ENCODE peak calls at places on chromosomes 4 and X, in nine cellular contexts. One of them, this sample, is unnamed.

GRCh38 chr4:71406459-71406963 is 67.7 kb downstream of the SLC4A4 start:
- DNase-seq in AG04449: no peak
- DNase-seq in A549: no peak
- DNase-seq in NCI-H1417: no peak
- DNase-seq in Caki2: peak; percentile 39
- DNase-seq in prostate gland: no peak
- DNase-seq in activated naive CD4-positive, alpha-beta T cell treated with anti-CD3 and anti-CD28 coated beads, Interleukin-2, amount 50 U/mL, for 16 hours: no peak
- DNase-seq in IMR-90: peak; percentile 77
- DNase-seq in hypothalamus: no peak
- DNase-seq in this sample: no peak

GRCh38 chr4:187558391-187558790 is 437.2 kb upstream of the ZFP42 start:
- DNase-seq in IMR-90: peak; percentile 48
- DNase-seq in A549: no peak
- DNase-seq in hypothalamus: no peak
- DNase-seq in NCI-H1417: no peak
- DNase-seq in AG04449: no peak
- DNase-seq in Caki2: no peak
- DNase-seq in activated naive CD4-positive, alpha-beta T cell treated with anti-CD3 and anti-CD28 coated beads, Interleukin-2, amount 50 U/mL, for 16 hours: no peak
- DNase-seq in prostate gland: no peak
- DNase-seq in this sample: no peak

GRCh38 chr4:147714575-147715401 is 17.1 kb upstream of the ARHGAP10 start:
- DNase-seq in hypothalamus: no peak
- DNase-seq in AG04449: peak; percentile 80
- DNase-seq in Caki2: no peak
- DNase-seq in A549: no peak
- DNase-seq in prostate gland: no peak
- DNase-seq in NCI-H1417: no peak
- DNase-seq in activated naive CD4-positive, alpha-beta T cell treated with anti-CD3 and anti-CD28 coated beads, Interleukin-2, amount 50 U/mL, for 16 hours: no peak
- DNase-seq in IMR-90: peak; percentile 90
- DNase-seq in this sample: peak; percentile 40

GRCh38 chrX:70922776-70923473 is 8.0 kb downstream of the SLC7A3 start:
- DNase-seq in activated naive CD4-positive, alpha-beta T cell treated with anti-CD3 and anti-CD28 coated beads, Interleukin-2, amount 50 U/mL, for 16 hours: no peak
- DNase-seq in AG04449: no peak
- DNase-seq in prostate gland: no peak
- DNase-seq in hypothalamus: no peak
- DNase-seq in NCI-H1417: no peak
- DNase-seq in IMR-90: no peak
- DNase-seq in Caki2: no peak
- DNase-seq in A549: no peak
- DNase-seq in this sample: no peak

GRCh38 chr4:3489451-3489962 is 26.4 kb downstream of the DOK7 start:
- DNase-seq in AG04449: no peak
- DNase-seq in NCI-H1417: no peak
- DNase-seq in prostate gland: no peak
- DNase-seq in IMR-90: no peak
- DNase-seq in Caki2: no peak
- DNase-seq in activated naive CD4-positive, alpha-beta T cell treated with anti-CD3 and anti-CD28 coated beads, Interleukin-2, amount 50 U/mL, for 16 hours: no peak
- DNase-seq in A549: peak; percentile 38
- DNase-seq in hypothalamus: no peak
- DNase-seq in this sample: no peak

GRCh38 chrX:108437354-108437753 is 868 bp downstream of the COL4A6 start:
- DNase-seq in NCI-H1417: no peak
- DNase-seq in IMR-90: no peak
- DNase-seq in A549: no peak
- DNase-seq in AG04449: no peak
- DNase-seq in activated naive CD4-positive, alpha-beta T cell treated with anti-CD3 and anti-CD28 coated beads, Interleukin-2, amount 50 U/mL, for 16 hours: no peak
- DNase-seq in prostate gland: no peak
- DNase-seq in Caki2: no peak
- DNase-seq in hypothalamus: no peak
- DNase-seq in this sample: no peak

GRCh38 chrX:153909024-153909979 is 4.8 kb downstream of the AVPR2 start:
- DNase-seq in IMR-90: no peak
- DNase-seq in prostate gland: no peak
- DNase-seq in NCI-H1417: peak; percentile 34
- DNase-seq in A549: no peak
- DNase-seq in AG04449: no peak
- DNase-seq in hypothalamus: no peak
- DNase-seq in Caki2: peak; percentile 63
- DNase-seq in activated naive CD4-positive, alpha-beta T cell treated with anti-CD3 and anti-CD28 coated beads, Interleukin-2, amount 50 U/mL, for 16 hours: no peak
- DNase-seq in this sample: no peak

GRCh38 chrX:52852110-52852872 is 15.6 kb downstream of the XAGE3 start:
- DNase-seq in AG04449: no peak
- DNase-seq in IMR-90: peak; percentile 43
- DNase-seq in activated naive CD4-positive, alpha-beta T cell treated with anti-CD3 and anti-CD28 coated beads, Interleukin-2, amount 50 U/mL, for 16 hours: no peak
- DNase-seq in hypothalamus: no peak
- DNase-seq in NCI-H1417: no peak
- DNase-seq in A549: no peak
- DNase-seq in prostate gland: no peak
- DNase-seq in Caki2: no peak
- DNase-seq in this sample: no peak

GRCh38 chrX:96204928-96205327 is 479.7 kb upstream of the DIAPH2 start:
- DNase-seq in Caki2: no peak
- DNase-seq in AG04449: no peak
- DNase-seq in activated naive CD4-positive, alpha-beta T cell treated with anti-CD3 and anti-CD28 coated beads, Interleukin-2, amount 50 U/mL, for 16 hours: no peak
- DNase-seq in A549: no peak
- DNase-seq in NCI-H1417: no peak
- DNase-seq in prostate gland: no peak
- DNase-seq in hypothalamus: no peak
- DNase-seq in IMR-90: no peak
- DNase-seq in this sample: no peak

GRCh38 chr4:130026185-130026584 is 930.2 kb downstream of the C4orf33 start:
- DNase-seq in IMR-90: no peak
- DNase-seq in Caki2: no peak
- DNase-seq in prostate gland: no peak
- DNase-seq in activated naive CD4-positive, alpha-beta T cell treated with anti-CD3 and anti-CD28 coated beads, Interleukin-2, amount 50 U/mL, for 16 hours: no peak
- DNase-seq in A549: no peak
- DNase-seq in hypothalamus: no peak
- DNase-seq in NCI-H1417: peak; percentile 52
- DNase-seq in AG04449: no peak
- DNase-seq in this sample: no peak

GRCh38 chr4:186584912-186585311 is 29.5 kb upstream of the MTNR1A start:
- DNase-seq in hypothalamus: no peak
- DNase-seq in A549: no peak
- DNase-seq in NCI-H1417: no peak
- DNase-seq in Caki2: no peak
- DNase-seq in activated naive CD4-positive, alpha-beta T cell treated with anti-CD3 and anti-CD28 coated beads, Interleukin-2, amount 50 U/mL, for 16 hours: no peak
- DNase-seq in AG04449: no peak
- DNase-seq in IMR-90: no peak
- DNase-seq in prostate gland: no peak
- DNase-seq in this sample: no peak

GRCh38 chr4:55181606-55182005 is 56.2 kb upstream of the KDR start:
- DNase-seq in IMR-90: peak; percentile 42
- DNase-seq in NCI-H1417: no peak
- DNase-seq in activated naive CD4-positive, alpha-beta T cell treated with anti-CD3 and anti-CD28 coated beads, Interleukin-2, amount 50 U/mL, for 16 hours: no peak
- DNase-seq in AG04449: no peak
- DNase-seq in Caki2: peak; percentile 45
- DNase-seq in hypothalamus: no peak
- DNase-seq in prostate gland: no peak
- DNase-seq in A549: no peak
- DNase-seq in this sample: no peak

GRCh38 chr4:120839624-120839973 is 82.9 kb downstream of the PRDM5 start:
- DNase-seq in AG04449: no peak
- DNase-seq in IMR-90: no peak
- DNase-seq in activated naive CD4-positive, alpha-beta T cell treated with anti-CD3 and anti-CD28 coated beads, Interleukin-2, amount 50 U/mL, for 16 hours: no peak
- DNase-seq in hypothalamus: no peak
- DNase-seq in NCI-H1417: no peak
- DNase-seq in Caki2: no peak
- DNase-seq in prostate gland: no peak
- DNase-seq in A549: no peak
- DNase-seq in this sample: no peak

GRCh38 chr4:76200771-76201224 is 12.8 kb downstream of the SCARB2 start:
- DNase-seq in hypothalamus: no peak
- DNase-seq in Caki2: no peak
- DNase-seq in activated naive CD4-positive, alpha-beta T cell treated with anti-CD3 and anti-CD28 coated beads, Interleukin-2, amount 50 U/mL, for 16 hours: no peak
- DNase-seq in IMR-90: no peak
- DNase-seq in NCI-H1417: peak; percentile 85
- DNase-seq in prostate gland: no peak
- DNase-seq in A549: no peak
- DNase-seq in AG04449: no peak
- DNase-seq in this sample: no peak

GRCh38 chr4:158208931-158209640 is 1.2 kb upstream of the TMEM144 start:
- DNase-seq in AG04449: no peak
- DNase-seq in prostate gland: no peak
- DNase-seq in IMR-90: no peak
- DNase-seq in activated naive CD4-positive, alpha-beta T cell treated with anti-CD3 and anti-CD28 coated beads, Interleukin-2, amount 50 U/mL, for 16 hours: no peak
- DNase-seq in NCI-H1417: no peak
- DNase-seq in A549: no peak
- DNase-seq in Caki2: no peak
- DNase-seq in hypothalamus: no peak
- DNase-seq in this sample: no peak

GRCh38 chr4:152535236-152535902 is 523 bp downstream of the FBXW7 start:
- DNase-seq in activated naive CD4-positive, alpha-beta T cell treated with anti-CD3 and anti-CD28 coated beads, Interleukin-2, amount 50 U/mL, for 16 hours: peak; percentile 41
- DNase-seq in Caki2: no peak
- DNase-seq in prostate gland: no peak
- DNase-seq in AG04449: no peak
- DNase-seq in hypothalamus: no peak
- DNase-seq in NCI-H1417: no peak
- DNase-seq in A549: no peak
- DNase-seq in IMR-90: no peak
- DNase-seq in this sample: no peak

GRCh38 chr4:184343400-184344177 is 125.9 kb upstream of the ENPP6 start:
- DNase-seq in Caki2: peak; percentile 76
- DNase-seq in AG04449: no peak
- DNase-seq in prostate gland: peak; percentile 71
- DNase-seq in hypothalamus: peak; percentile 21
- DNase-seq in activated naive CD4-positive, alpha-beta T cell treated with anti-CD3 and anti-CD28 coated beads, Interleukin-2, amount 50 U/mL, for 16 hours: peak; percentile 45
- DNase-seq in A549: peak; percentile 63
- DNase-seq in IMR-90: peak; percentile 75
- DNase-seq in NCI-H1417: peak; percentile 66
- DNase-seq in this sample: peak; percentile 77

GRCh38 chrX:40127052-40127451 is 29.3 kb upstream of the BCOR start:
- DNase-seq in AG04449: no peak
- DNase-seq in Caki2: no peak
- DNase-seq in IMR-90: no peak
- DNase-seq in activated naive CD4-positive, alpha-beta T cell treated with anti-CD3 and anti-CD28 coated beads, Interleukin-2, amount 50 U/mL, for 16 hours: no peak
- DNase-seq in hypothalamus: no peak
- DNase-seq in NCI-H1417: no peak
- DNase-seq in A549: no peak
- DNase-seq in prostate gland: no peak
- DNase-seq in this sample: no peak

GRCh38 chr4:12852338-12853307 is 631.5 kb downstream of the RAB28 start:
- DNase-seq in A549: peak; percentile 61
- DNase-seq in prostate gland: peak; percentile 10
- DNase-seq in IMR-90: peak; percentile 52
- DNase-seq in Caki2: peak; percentile 45
- DNase-seq in NCI-H1417: peak; percentile 80
- DNase-seq in hypothalamus: no peak
- DNase-seq in AG04449: no peak
- DNase-seq in activated naive CD4-positive, alpha-beta T cell treated with anti-CD3 and anti-CD28 coated beads, Interleukin-2, amount 50 U/mL, for 16 hours: no peak
- DNase-seq in this sample: no peak

GRCh38 chr4:67909910-67910905 is 26.4 kb upstream of the TMPRSS11D start:
- DNase-seq in A549: peak; percentile 10
- DNase-seq in activated naive CD4-positive, alpha-beta T cell treated with anti-CD3 and anti-CD28 coated beads, Interleukin-2, amount 50 U/mL, for 16 hours: no peak
- DNase-seq in NCI-H1417: no peak
- DNase-seq in AG04449: no peak
- DNase-seq in prostate gland: no peak
- DNase-seq in hypothalamus: no peak
- DNase-seq in Caki2: no peak
- DNase-seq in IMR-90: peak; percentile 25
- DNase-seq in this sample: peak; percentile 38

GRCh38 chr4:151184523-151185458 is 85.4 kb downstream of the RPS3A start:
- DNase-seq in Caki2: no peak
- DNase-seq in A549: peak; percentile 76
- DNase-seq in AG04449: no peak
- DNase-seq in hypothalamus: no peak
- DNase-seq in activated naive CD4-positive, alpha-beta T cell treated with anti-CD3 and anti-CD28 coated beads, Interleukin-2, amount 50 U/mL, for 16 hours: no peak
- DNase-seq in prostate gland: no peak
- DNase-seq in IMR-90: peak; percentile 89
- DNase-seq in NCI-H1417: no peak
- DNase-seq in this sample: no peak

GRCh38 chr4:173504181-173504503 is 25.9 kb downstream of the HAND2 start:
- DNase-seq in IMR-90: no peak
- DNase-seq in prostate gland: no peak
- DNase-seq in NCI-H1417: no peak
- DNase-seq in hypothalamus: no peak
- DNase-seq in AG04449: no peak
- DNase-seq in A549: no peak
- DNase-seq in activated naive CD4-positive, alpha-beta T cell treated with anti-CD3 and anti-CD28 coated beads, Interleukin-2, amount 50 U/mL, for 16 hours: no peak
- DNase-seq in Caki2: no peak
- DNase-seq in this sample: no peak

GRCh38 chr4:111937368-111937767 is 207.9 kb upstream of the FAM241A start:
- DNase-seq in Caki2: peak; percentile 10
- DNase-seq in prostate gland: no peak
- DNase-seq in A549: peak; percentile 27
- DNase-seq in IMR-90: peak; percentile 2
- DNase-seq in hypothalamus: no peak
- DNase-seq in activated naive CD4-positive, alpha-beta T cell treated with anti-CD3 and anti-CD28 coated beads, Interleukin-2, amount 50 U/mL, for 16 hours: no peak
- DNase-seq in AG04449: no peak
- DNase-seq in NCI-H1417: no peak
- DNase-seq in this sample: no peak

GRCh38 chr4:101597204-101597603 is 193.3 kb upstream of the BANK1 start:
- DNase-seq in Caki2: no peak
- DNase-seq in NCI-H1417: no peak
- DNase-seq in activated naive CD4-positive, alpha-beta T cell treated with anti-CD3 and anti-CD28 coated beads, Interleukin-2, amount 50 U/mL, for 16 hours: peak; percentile 16
- DNase-seq in hypothalamus: no peak
- DNase-seq in IMR-90: no peak
- DNase-seq in A549: no peak
- DNase-seq in AG04449: no peak
- DNase-seq in prostate gland: no peak
- DNase-seq in this sample: no peak

GRCh38 chr4:56345461-56345860 is 41.8 kb downstream of the AASDH start:
- DNase-seq in IMR-90: no peak
- DNase-seq in prostate gland: no peak
- DNase-seq in Caki2: no peak
- DNase-seq in AG04449: no peak
- DNase-seq in A549: no peak
- DNase-seq in activated naive CD4-positive, alpha-beta T cell treated with anti-CD3 and anti-CD28 coated beads, Interleukin-2, amount 50 U/mL, for 16 hours: no peak
- DNase-seq in NCI-H1417: no peak
- DNase-seq in hypothalamus: no peak
- DNase-seq in this sample: no peak

GRCh38 chrX:150643271-150643670 is 49.9 kb upstream of the MTMR1 start:
- DNase-seq in NCI-H1417: no peak
- DNase-seq in activated naive CD4-positive, alpha-beta T cell treated with anti-CD3 and anti-CD28 coated beads, Interleukin-2, amount 50 U/mL, for 16 hours: no peak
- DNase-seq in hypothalamus: no peak
- DNase-seq in Caki2: no peak
- DNase-seq in A549: no peak
- DNase-seq in IMR-90: peak; percentile 33
- DNase-seq in prostate gland: no peak
- DNase-seq in AG04449: no peak
- DNase-seq in this sample: no peak

GRCh38 chrX:104428231-104428630 is 137.8 kb upstream of the IL1RAPL2 start:
- DNase-seq in AG04449: no peak
- DNase-seq in NCI-H1417: no peak
- DNase-seq in hypothalamus: no peak
- DNase-seq in Caki2: no peak
- DNase-seq in activated naive CD4-positive, alpha-beta T cell treated with anti-CD3 and anti-CD28 coated beads, Interleukin-2, amount 50 U/mL, for 16 hours: no peak
- DNase-seq in prostate gland: no peak
- DNase-seq in A549: no peak
- DNase-seq in IMR-90: no peak
- DNase-seq in this sample: no peak

GRCh38 chr4:142944565-142944964 is 98.5 kb upstream of the INPP4B start:
- DNase-seq in Caki2: no peak
- DNase-seq in AG04449: no peak
- DNase-seq in prostate gland: no peak
- DNase-seq in NCI-H1417: no peak
- DNase-seq in A549: no peak
- DNase-seq in IMR-90: no peak
- DNase-seq in hypothalamus: no peak
- DNase-seq in activated naive CD4-positive, alpha-beta T cell treated with anti-CD3 and anti-CD28 coated beads, Interleukin-2, amount 50 U/mL, for 16 hours: no peak
- DNase-seq in this sample: no peak

GRCh38 chr4:44326716-44327115 is 121.9 kb downstream of the KCTD8 start:
- DNase-seq in IMR-90: no peak
- DNase-seq in A549: no peak
- DNase-seq in Caki2: no peak
- DNase-seq in NCI-H1417: no peak
- DNase-seq in prostate gland: no peak
- DNase-seq in AG04449: no peak
- DNase-seq in hypothalamus: no peak
- DNase-seq in activated naive CD4-positive, alpha-beta T cell treated with anti-CD3 and anti-CD28 coated beads, Interleukin-2, amount 50 U/mL, for 16 hours: no peak
- DNase-seq in this sample: no peak

GRCh38 chrX:120457766-120458180 is 11.3 kb downstream of the LAMP2 start:
- DNase-seq in hypothalamus: no peak
- DNase-seq in AG04449: peak; percentile 52
- DNase-seq in Caki2: peak; percentile 67
- DNase-seq in prostate gland: peak; percentile 31
- DNase-seq in activated naive CD4-positive, alpha-beta T cell treated with anti-CD3 and anti-CD28 coated beads, Interleukin-2, amount 50 U/mL, for 16 hours: no peak
- DNase-seq in A549: no peak
- DNase-seq in IMR-90: peak; percentile 76
- DNase-seq in NCI-H1417: no peak
- DNase-seq in this sample: peak; percentile 40